ENCODE peak calls at places on chromosome X, in ten cellular contexts. S, I, N, M, E, T, A, F, O and V are unnamed samples.

GRCh38 chrX:72394518-72395163 is 88.9 kb upstream of the CITED1 start:
- DNase-seq in S (peak; percentile 64), I (peak; percentile 26), N (no peak), M (peak; percentile 6), E (peak; percentile 14), T (no peak), A (no peak), F (no peak), O (peak; percentile 52), V (peak; percentile 66)

GRCh38 chrX:13189380-13189779 is 130.5 kb downstream of the ATXN3L start:
- DNase-seq in S (no peak), I (no peak), N (no peak), M (no peak), E (no peak), T (no peak), A (no peak), F (no peak), O (no peak), V (no peak)

GRCh38 chrX:43805579-43805978 is 76.7 kb downstream of the MAOB start:
- DNase-seq in S (peak; percentile 1), I (no peak), N (no peak), M (no peak), E (no peak), T (no peak), A (no peak), F (no peak), O (no peak), V (peak; percentile 4)

GRCh38 chrX:33817266-33817665 is 314.8 kb downstream of the FAM47A start:
- DNase-seq in S (no peak), I (no peak), N (no peak), M (no peak), E (no peak), T (no peak), A (no peak), F (no peak), O (no peak), V (no peak)

GRCh38 chrX:13428055-13428786 is 108.4 kb upstream of the ATXN3L start:
- DNase-seq in S (peak; percentile 89), I (peak; percentile 64), N (peak; percentile 47), M (no peak), E (peak; percentile 55), T (no peak), A (no peak), F (peak; percentile 88), O (no peak), V (peak; percentile 53)

GRCh38 chrX:117038918-117039440 is 576.2 kb upstream of the CT83 start:
- DNase-seq in S (no peak), I (no peak), N (no peak), M (no peak), E (no peak), T (no peak), A (no peak), F (no peak), O (no peak), V (no peak)

GRCh38 chrX:17361620-17362019 is 13.4 kb upstream of the NHS start:
- DNase-seq in S (peak; percentile 2), I (no peak), N (no peak), M (no peak), E (no peak), T (no peak), A (no peak), F (no peak), O (no peak), V (peak; percentile 21)

GRCh38 chrX:124862304-124862703 is 457.4 kb upstream of the TEX13C start:
- DNase-seq in S (no peak), I (no peak), N (no peak), M (no peak), E (no peak), T (no peak), A (no peak), F (no peak), O (no peak), V (no peak)

GRCh38 chrX:130626521-130626920 is 224.7 kb downstream of the RBMX2 start:
- DNase-seq in S (no peak), I (peak; percentile 4), N (peak; percentile 2), M (no peak), E (no peak), T (no peak), A (no peak), F (no peak), O (no peak), V (no peak)

GRCh38 chrX:4588893-4589292 is 875.4 kb upstream of the PRKX start:
- DNase-seq in S (no peak), I (no peak), N (no peak), M (no peak), E (no peak), T (no peak), A (no peak), F (no peak), O (no peak), V (no peak)

GRCh38 chrX:701673-702072 is 71.1 kb downstream of the SHOX start:
- DNase-seq in S (no peak), I (no peak), N (no peak), M (no peak), E (no peak), T (no peak), A (no peak), F (no peak), O (no peak), V (no peak)

GRCh38 chrX:105822138-105823091 is at the start of gene NRK:
- DNase-seq in S (peak; percentile 9), I (no peak), N (no peak), M (no peak), E (peak; percentile 56), T (no peak), A (peak; percentile 0), F (peak; percentile 0), O (no peak), V (peak; percentile 38)